ENCODE peak calls at places on chromosomes 7 and 10, in seven cellular contexts. I is IMR-90, P is mesendoderm, H is neuronal stem cell, U is mesenchymal stem cell, Y is H1, O is trophoblast cell. C is an unnamed sample.

GRCh38 chr7:106793015-106793651 is 71.9 kb upstream of the PIK3CG start:
- DNase-seq in I (peak; percentile 33), P (peak; percentile 24), H (no peak), U (peak; percentile 33), Y (no peak), O (no peak), C (no peak)

GRCh38 chr10:107284187-107284586 is 119.7 kb upstream of the SORCS1 start:
- DNase-seq in I (no peak), P (no peak), H (no peak), U (no peak), Y (no peak), O (no peak), C (no peak)

GRCh38 chr7:28986723-28987122 is 28.6 kb upstream of the TRIL start:
- DNase-seq in I (peak; percentile 77), P (no peak), H (no peak), U (peak; percentile 93), Y (no peak), O (no peak), C (no peak)

GRCh38 chr10:62527019-62527827 is 153.1 kb downstream of the ZNF365 start:
- DNase-seq in I (no peak), P (no peak), H (no peak), U (no peak), Y (no peak), O (no peak), C (no peak)

GRCh38 chr7:47714669-47715607 is 133.0 kb upstream of the TNS3 start:
- DNase-seq in I (no peak), P (no peak), H (no peak), U (no peak), Y (no peak), O (no peak), C (no peak)

GRCh38 chr10:95445223-95445836 is 115.8 kb downstream of the SORBS1 start:
- DNase-seq in I (peak; percentile 53), P (no peak), H (no peak), U (peak; percentile 68), Y (no peak), O (peak; percentile 21), C (no peak)

GRCh38 chr10:561721-562120 is 127.7 kb downstream of the DIP2C start:
- DNase-seq in I (no peak), P (no peak), H (no peak), U (no peak), Y (no peak), O (no peak), C (no peak)

GRCh38 chr10:72087392-72087968 is 871 bp downstream of the SPOCK2 start:
- DNase-seq in I (no peak), P (no peak), H (no peak), U (no peak), Y (peak; percentile 66), O (no peak), C (peak; percentile 32)

GRCh38 chr7:44463169-44463808 is 27.2 kb downstream of the NUDCD3 start:
- DNase-seq in I (no peak), P (no peak), H (no peak), U (no peak), Y (no peak), O (no peak), C (no peak)

GRCh38 chr10:100988166-100988565 is 823 bp downstream of the TWNK start:
- DNase-seq in I (no peak), P (no peak), H (no peak), U (no peak), Y (no peak), O (no peak), C (no peak)

GRCh38 chr7:34755008-34755407 is 97.0 kb downstream of the NPSR1 start:
- DNase-seq in I (no peak), P (no peak), H (no peak), U (no peak), Y (no peak), O (no peak), C (no peak)

GRCh38 chr7:144437370-144438191 is 34.1 kb upstream of the NOBOX start:
- DNase-seq in I (peak; percentile 17), P (peak; percentile 70), H (peak; percentile 43), U (peak; percentile 64), Y (peak; percentile 75), O (peak; percentile 83), C (peak; percentile 40)

GRCh38 chr7:150322833-150323681 is at the start of the genes ACTR3C and LRRC61:
- DNase-seq in I (no peak), P (no peak), H (no peak), U (no peak), Y (no peak), O (peak; percentile 46), C (peak; percentile 80)

GRCh38 chr10:104353325-104354048 is at the start of gene CFAP58:
- DNase-seq in I (peak; percentile 70), P (peak; percentile 98), H (peak; percentile 83), U (peak; percentile 88), Y (peak; percentile 98), O (peak; percentile 94), C (peak; percentile 95)

GRCh38 chr10:62852961-62853702 is 37.0 kb upstream of the EGR2 start:
- DNase-seq in I (no peak), P (no peak), H (no peak), U (no peak), Y (no peak), O (no peak), C (no peak)

GRCh38 chr10:94327649-94328048 is 35.1 kb downstream of the NOC3L start:
- DNase-seq in I (no peak), P (no peak), H (no peak), U (no peak), Y (no peak), O (no peak), C (no peak)

GRCh38 chr10:72038458-72039001 is 49.8 kb downstream of the SPOCK2 start:
- DNase-seq in I (peak; percentile 64), P (peak; percentile 72), H (no peak), U (peak; percentile 51), Y (no peak), O (no peak), C (no peak)

GRCh38 chr7:30142710-30143109 is 7.9 kb downstream of the MTURN start:
- DNase-seq in I (peak; percentile 19), P (no peak), H (no peak), U (peak; percentile 15), Y (no peak), O (peak; percentile 23), C (no peak)

GRCh38 chr10:97363071-97363470 is 28.5 kb upstream of the FRAT2 start:
- DNase-seq in I (no peak), P (no peak), H (no peak), U (no peak), Y (no peak), O (no peak), C (no peak)

DNA sequence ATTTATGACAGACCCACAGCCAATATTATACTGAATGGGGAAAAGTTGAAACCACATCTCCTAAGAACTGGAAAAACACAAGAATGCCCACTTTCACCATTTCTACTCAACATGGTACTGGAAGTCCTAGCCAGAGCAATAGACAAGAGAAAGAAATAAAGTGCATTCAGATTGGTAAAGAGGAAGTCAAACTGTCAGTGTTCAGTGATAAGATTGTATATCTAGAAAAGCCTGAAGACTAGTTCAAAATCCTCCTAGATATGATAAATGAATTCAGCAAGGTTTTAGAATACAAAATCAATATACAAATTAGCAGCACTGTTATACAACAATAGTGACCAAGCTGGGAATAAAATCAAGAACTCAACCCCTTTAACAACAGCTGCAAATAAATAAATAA is 6.9 kb upstream of the ZNF138 start:
- DNase-seq in I (no peak), P (no peak), H (no peak), U (no peak), Y (no peak), O (no peak), C (no peak)
- H2BK5ac ChIP-seq in I (no peak overlapping the region), P (no peak overlapping the region), H (no peak overlapping the region), U (no peak overlapping the region), Y (no peak overlapping the region), O (no peak overlapping the region), C (no peak overlapping the region)

GRCh38 chr10:124460144-124460543 is 1.5 kb upstream of the LHPP start:
- DNase-seq in I (no peak), P (no peak), H (no peak), U (no peak), Y (no peak), O (no peak), C (no peak)

GRCh38 chr10:124458874-124459273 is 2.7 kb upstream of the LHPP start:
- DNase-seq in I (no peak), P (peak; percentile 73), H (no peak), U (no peak), Y (no peak), O (no peak), C (peak; percentile 31)

GRCh38 chr10:124459395-124459794 is 2.2 kb upstream of the LHPP start:
- DNase-seq in I (no peak), P (peak; percentile 92), H (no peak), U (no peak), Y (no peak), O (peak; percentile 95), C (no peak)

GRCh38 chr10:124455441-124455840 is 5.6 kb upstream of the NKX1-2 start:
- DNase-seq in I (no peak), P (no peak), H (no peak), U (no peak), Y (no peak), O (no peak), C (peak; percentile 28)

GRCh38 chr10:124458473-124458872 is 3.1 kb upstream of the LHPP start:
- DNase-seq in I (no peak), P (no peak), H (no peak), U (no peak), Y (no peak), O (no peak), C (no peak)
- H3K18ac ChIP-seq in I (no peak overlapping the region), P (no peak overlapping the region), H (no peak overlapping the region), U (no peak overlapping the region), Y (no peak overlapping the region), O (no peak overlapping the region), C (no peak overlapping the region)

GRCh38 chr7:37770813-37771212 is 77.6 kb upstream of the NME8 start:
- DNase-seq in I (no peak), P (no peak), H (no peak), U (no peak), Y (no peak), O (peak; percentile 78), C (no peak)
- H4K8ac ChIP-seq in I (no peak overlapping the region), P (no peak overlapping the region), H (no peak overlapping the region), U (no peak overlapping the region), Y (no peak overlapping the region), O (no peak overlapping the region), C (no peak overlapping the region)

GRCh38 chr7:17849504-17849903 is 90.8 kb downstream of the SNX13 start:
- DNase-seq in I (peak; percentile 64), P (peak; percentile 45), H (no peak), U (peak; percentile 57), Y (no peak), O (no peak), C (no peak)

GRCh38 chr7:17854297-17855047 is 85.8 kb downstream of the SNX13 start:
- DNase-seq in I (no peak), P (no peak), H (no peak), U (no peak), Y (no peak), O (peak; percentile 29), C (no peak)

GRCh38 chr7:17855202-17855601 is 85.1 kb downstream of the SNX13 start:
- DNase-seq in I (no peak), P (no peak), H (no peak), U (no peak), Y (no peak), O (no peak), C (no peak)

GRCh38 chr7:17848516-17848915 is 91.8 kb downstream of the SNX13 start:
- DNase-seq in I (no peak), P (peak; percentile 1), H (no peak), U (no peak), Y (no peak), O (no peak), C (no peak)

DNA sequence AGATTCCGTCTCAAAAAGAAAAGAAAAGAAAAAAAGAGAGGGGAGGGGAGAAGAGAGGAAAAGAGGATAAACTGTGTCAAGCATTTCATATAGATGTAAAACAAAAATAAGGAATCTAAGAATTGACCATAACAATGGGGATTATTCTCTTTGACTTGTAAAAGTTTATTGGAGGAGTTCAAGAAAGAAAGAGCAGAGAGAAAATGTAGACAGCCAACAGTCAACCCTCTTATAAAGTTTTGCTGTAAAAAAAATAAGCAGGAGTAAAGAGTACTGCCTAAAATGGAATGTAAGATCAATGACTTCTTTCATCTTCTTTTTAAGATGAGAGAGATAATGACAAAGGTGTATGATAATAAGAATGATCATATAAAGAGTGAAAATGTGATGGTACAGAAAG is 87.9 kb downstream of the SNX13 start:
- DNase-seq in I (no peak), P (no peak), H (no peak), U (no peak), Y (no peak), O (no peak), C (no peak)
- H2BK5ac ChIP-seq in I (no peak overlapping the region), P (no peak overlapping the region), H (no peak overlapping the region), U (no peak overlapping the region), Y (no peak overlapping the region), O (no peak overlapping the region), C (no peak overlapping the region)